ENCODE peak calls at places on chromosomes 2 and 18, in seven cellular contexts. Q is ELR, B is LoVo, I is GF-D8, Y is fibroblast of pulmonary artery, W is GM20000, P is stomach. S is an unnamed sample.

GRCh38 chr2:190683802-190684201 is 34.9 kb downstream of the NAB1 start:
- DNase-seq in Q (no peak), B (no peak), I (no peak), Y (no peak), W (no peak), P (no peak), S (no peak)

GRCh38 chr2:65658871-65659270 is 226.5 kb upstream of the SPRED2 start:
- DNase-seq in Q (peak), B (peak), I (no peak), Y (no peak), W (no peak), P (no peak), S (no peak)

GRCh38 chr2:96175951-96176350 is 30.7 kb upstream of the DUSP2 start:
- DNase-seq in Q (peak), B (no peak), I (no peak), Y (peak), W (no peak), P (no peak), S (no peak)

GRCh38 chr18:70491734-70492348 is 203.0 kb downstream of the SOCS6 start:
- DNase-seq in Q (peak), B (peak), I (no peak), Y (peak), W (peak), P (peak), S (peak)

GRCh38 chr2:46718797-46719196 is 196.8 kb downstream of the MCFD2 start:
- DNase-seq in Q (no peak), B (no peak), I (no peak), Y (no peak), W (no peak), P (no peak), S (no peak)

GRCh38 chr2:180145163-180145562 is 138.1 kb upstream of the CWC22 start:
- DNase-seq in Q (no peak), B (no peak), I (no peak), Y (no peak), W (no peak), P (no peak), S (no peak)

GRCh38 chr2:135948642-135949355 is 36.6 kb downstream of the DARS1 start:
- DNase-seq in Q (peak), B (peak), I (no peak), Y (peak), W (peak), P (no peak), S (peak)

GRCh38 chr2:3606028-3606369 is 11.1 kb downstream of the COLEC11 start:
- DNase-seq in Q (no peak), B (no peak), I (no peak), Y (no peak), W (no peak), P (no peak), S (no peak)

GRCh38 chr18:67265464-67266245 is 250.9 kb downstream of the DSEL start:
- DNase-seq in Q (peak), B (no peak), I (peak), Y (peak), W (no peak), P (no peak), S (no peak)

GRCh38 chr2:215315301-215315700 is 3.4 kb downstream of the ATIC start:
- DNase-seq in Q (no peak), B (no peak), I (no peak), Y (no peak), W (no peak), P (no peak), S (no peak)

GRCh38 chr2:39845460-39846146 is 66.5 kb upstream of the THUMPD2 start:
- DNase-seq in Q (peak), B (peak), I (no peak), Y (no peak), W (no peak), P (no peak), S (peak)

GRCh38 chr2:239625913-239626734 is 225.3 kb upstream of the HDAC4 start:
- DNase-seq in Q (no peak), B (no peak), I (no peak), Y (no peak), W (no peak), P (no peak), S (no peak)

GRCh38 chr2:217899231-217900009 is 103.4 kb downstream of the TNS1 start:
- DNase-seq in Q (peak), B (peak), I (no peak), Y (peak), W (peak), P (peak), S (peak)